ENCODE peak calls at places on chromosomes 5 and 9, in five cellular contexts. R is activated CD4-positive, alpha-beta T cell treated with anti-CD3 and anti-CD28 coated beads, Interleukin-2, amount 50 U/mL, for 1 hour; C is T-helper 2 cell; B is A549; Q is stimulated activated CD4-positive, alpha-beta T cell treated with anti-CD3 and anti-CD28 coated beads, TNF-alpha, amount 100 ng/mL, for 1 hour. H is an unnamed sample.

GRCh38 chr5:100505984-100506670 is 29.0 kb upstream of the FAM174A start:
- DNase-seq in B (no peak), C (no peak), R (no peak), Q (no peak), H (no peak)

GRCh38 chr5:16579142-16579541 is 37.7 kb downstream of the RETREG1 start:
- DNase-seq in B (no peak), Q (no peak), R (no peak), C (no peak), H (no peak)

GRCh38 chr5:177226882-177227281 is 76.6 kb downstream of the RAB24 start:
- DNase-seq in Q (no peak), C (no peak), B (no peak), R (no peak), H (no peak)

GRCh38 chr5:15034379-15034778 is 162.8 kb upstream of the ANKH start:
- DNase-seq in R (no peak), B (no peak), C (no peak), Q (no peak), H (no peak)

GRCh38 chr5:172716796-172717313 is 54.1 kb downstream of the DUSP1 start:
- DNase-seq in C (peak), Q (peak), B (peak), R (peak), H (peak)

GRCh38 chr5:80741015-80741414 is 86.2 kb upstream of the DHFR start:
- DNase-seq in C (peak), R (no peak), Q (no peak), B (no peak), H (no peak)

GRCh38 chr5:93586948-93587918 is 4.2 kb downstream of the NR2F1 start:
- DNase-seq in C (no peak), Q (no peak), R (no peak), B (no peak), H (no peak)

GRCh38 chr5:156718985-156719384 is 131.1 kb upstream of the PPP1R2B start:
- DNase-seq in R (no peak), Q (no peak), C (no peak), B (no peak), H (no peak)

GRCh38 chr5:179762781-179763176 is 30.2 kb downstream of the MAML1 start:
- DNase-seq in Q (no peak), B (no peak), R (no peak), C (no peak), H (no peak)

GRCh38 chr9:82271099-82271498 is 282.5 kb downstream of the SPATA31D1 start:
- DNase-seq in C (no peak), Q (no peak), B (no peak), R (no peak), H (no peak)

GRCh38 chr5:123582570-123583293 is 70.8 kb downstream of the CSNK1G3 start:
- DNase-seq in C (no peak), B (no peak), R (no peak), Q (no peak), H (no peak)

GRCh38 chr9:99867968-99868367 is 38.5 kb upstream of the STX17 start:
- DNase-seq in B (no peak), Q (no peak), R (no peak), C (peak), H (no peak)

GRCh38 chr5:54844905-54845566 is 140.4 kb downstream of the ESM1 start:
- DNase-seq in Q (no peak), R (no peak), B (no peak), C (peak), H (no peak)

GRCh38 chr9:81737871-81738507 is 48.6 kb upstream of the TLE1 start:
- DNase-seq in C (no peak), B (peak), Q (no peak), R (no peak), H (no peak)

GRCh38 chr9:37943329-37944265 is 39.7 kb upstream of the SLC25A51 start:
- DNase-seq in Q (no peak), C (no peak), B (no peak), R (no peak), H (no peak)

GRCh38 chr9:76180541-76180940 is 213.7 kb downstream of the RFK start:
- DNase-seq in Q (no peak), C (no peak), B (no peak), R (no peak), H (no peak)

GRCh38 chr5:160174780-160175437 is 54.4 kb upstream of the FABP6 start:
- DNase-seq in R (no peak), B (no peak), Q (no peak), C (no peak), H (no peak)

GRCh38 chr5:150729859-150730258 is 29.0 kb downstream of the DCTN4 start:
- DNase-seq in B (no peak), C (no peak), Q (no peak), R (no peak), H (no peak)

GRCh38 chr5:135238622-135239460 is 160.2 kb downstream of the MACROH2A1 start:
- DNase-seq in C (no peak), Q (no peak), B (no peak), R (no peak), H (no peak)

H was measured in GM13977.